ENCODE peak calls at places on chromosomes 12 and 14, in seven cellular contexts. L is IMR-90, C is tibial artery, X is left lung, P is left ventricle myocardium inferior, Y is ovary, I is pancreas. R is an unnamed sample. For H3K4me1, the result is how much of the 10 kb centered on the place peaks cover.

GRCh38 chr12:104801427-104801826 is 156.7 kb downstream of the SLC41A2 start:
- DNase-seq in P (no peak), X (no peak), I (no peak), C (no peak), Y (no peak), L (no peak), R (no peak)

GRCh38 chr12:131710464-131711457 is at the start of gene SFSWAP:
- DNase-seq in L (peak), Y (peak), X (peak), P (peak), I (peak), C (peak), R (peak)

GRCh38 chr14:30333934-30334333 is 225.0 kb upstream of the G2E3 start:
- DNase-seq in C (no peak), P (no peak), I (no peak), Y (no peak), L (peak), X (no peak), R (no peak)

GRCh38 chr14:78355109-78355508 is 184.9 kb downstream of the NRXN3 start:
- DNase-seq in Y (no peak), I (no peak), P (no peak), L (no peak), C (no peak), X (no peak), R (no peak)

GRCh38 chr14:30998100-30998706 is 27.2 kb upstream of the AP4S1 start:
- DNase-seq in Y (no peak), X (no peak), I (no peak), L (no peak), C (no peak), P (no peak), R (no peak)

GRCh38 chr14:102295301-102295700 is 9.7 kb downstream of the MOK start:
- DNase-seq in Y (no peak), C (no peak), L (peak), X (no peak), P (no peak), I (no peak), R (no peak)

GRCh38 chr14:26008290-26008689 is 589.5 kb downstream of the NOVA1 start:
- DNase-seq in C (no peak), P (no peak), L (no peak), X (no peak), Y (no peak), I (no peak), R (no peak)

GRCh38 chr12:57216014-57216891 is at the start of gene NXPH4:
- DNase-seq in X (no peak), P (peak), I (peak), C (peak), L (no peak), Y (peak), R (no peak)

GRCh38 chr12:103043531-103044445 is 86.3 kb downstream of the ASCL1 start:
- DNase-seq in I (no peak), L (no peak), Y (no peak), X (no peak), C (no peak), P (no peak), R (no peak)

GRCh38 chr12:26134540-26134939 is 9.7 kb upstream of the BHLHE41 start:
- DNase-seq in Y (no peak), L (no peak), I (no peak), C (no peak), X (no peak), P (no peak), R (no peak)

GRCh38 chr14:75401356-75401755 is 26.5 kb upstream of the JDP2 start:
- DNase-seq in P (peak), I (no peak), L (peak), Y (peak), X (no peak), C (peak), R (no peak)

GRCh38 chr14:33363687-33364086 is 425.0 kb downstream of the NPAS3 start:
- DNase-seq in Y (no peak), L (no peak), C (no peak), P (no peak), X (no peak), I (no peak), R (no peak)

GRCh38 chr14:64659366-64659765 is 44.9 kb upstream of the PLEKHG3 start:
- DNase-seq in X (no peak), Y (no peak), I (no peak), L (no peak), P (no peak), C (no peak), R (no peak)

GRCh38 chr14:93970967-93971634 is 5.3 kb downstream of the ASB2 start:
- DNase-seq in L (peak), I (no peak), P (no peak), X (no peak), C (no peak), Y (no peak), R (peak)

GRCh38 chr12:49664591-49665146 is 41.3 kb downstream of the PRPF40B start:
- DNase-seq in L (no peak), X (no peak), Y (no peak), P (no peak), I (no peak), C (no peak), R (no peak)

GRCh38 chr12:57899010-57899662 is 42.2 kb upstream of the ATP23 start:
- DNase-seq in Y (peak), C (peak), P (peak), I (no peak), L (peak), X (peak), R (no peak)

GRCh38 chr12:113049976-113050742 is 6.4 kb upstream of the DTX1 start:
- DNase-seq in X (no peak), P (no peak), L (no peak), Y (no peak), I (no peak), C (no peak), R (no peak)

GRCh38 chr14:68523994-68524725 is 268.7 kb downstream of the ZFP36L1 start:
- DNase-seq in C (no peak), Y (no peak), L (no peak), P (no peak), I (peak), X (no peak), R (no peak)

GRCh38 chr14:63454863-63455622 is 88.1 kb downstream of the PPP2R5E start:
- DNase-seq in P (no peak), I (peak), L (peak), X (no peak), Y (no peak), C (no peak), R (no peak)

GRCh38 chr12:118061876-118062791 is 1.2 kb upstream of the WSB2 start:
- DNase-seq in C (peak), X (peak), L (peak), P (peak), Y (peak), I (peak), R (peak)

GRCh38 chr12:74539765-74540526 is 2.3 kb downstream of the ATXN7L3B start:
- DNase-seq in L (no peak), I (no peak), C (no peak), X (no peak), Y (no peak), P (no peak), R (no peak)

GRCh38 chr12:117968826-117969659 is at the start of gene KSR2:
- DNase-seq in Y (peak), P (no peak), L (no peak), I (peak), C (no peak), X (peak), R (peak)

GRCh38 chr12:101713930-101714329 is 16.5 kb downstream of the CHPT1 start:
- DNase-seq in P (no peak), C (no peak), I (no peak), L (no peak), Y (no peak), X (no peak), R (no peak)
- H3K4me1 ChIP-seq in P (under half), C (under half), I (under half), L (under half), Y (under half), X (under half), R (under half)

DNA sequence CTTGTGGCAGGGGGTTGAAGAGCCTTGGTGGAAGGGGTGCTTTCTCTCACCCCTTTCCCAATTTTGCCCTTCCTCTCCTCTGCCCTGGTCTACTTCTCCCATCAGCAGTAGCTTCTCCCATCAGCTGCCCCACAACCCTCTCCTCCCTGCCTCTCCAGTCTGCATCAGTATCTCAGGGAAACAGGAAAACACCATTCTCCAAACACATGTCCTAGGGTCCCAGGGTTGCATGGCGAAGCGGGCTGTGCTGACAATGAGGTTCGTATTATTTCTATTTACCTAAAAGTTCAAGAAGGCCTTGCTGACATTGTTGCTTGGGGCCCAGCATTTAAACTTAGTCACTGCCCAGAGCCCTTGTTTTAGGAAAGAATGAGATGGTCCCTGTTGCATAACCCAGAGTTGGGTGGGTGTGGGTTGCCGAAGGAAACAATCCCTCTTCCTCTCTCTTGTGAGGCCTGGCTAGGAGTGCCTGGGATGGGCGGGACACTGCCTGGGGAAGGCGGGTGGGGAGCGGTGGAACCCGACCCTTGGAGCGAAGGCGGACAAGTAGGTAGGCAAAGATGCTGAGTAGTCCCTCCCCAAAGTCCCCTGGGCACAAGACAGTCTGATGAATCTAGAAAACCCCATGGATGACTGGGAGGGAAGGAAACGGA is 1.3 kb upstream of the IGFBP6 start:
- DNase-seq in Y (peak), I (no peak), X (peak), L (peak), P (peak), C (peak), R (no peak)
- H3K4me3 ChIP-seq in Y (peak), I (no peak), X (peak), L (no peak), P (peak), C (peak), R (peak)

DNA sequence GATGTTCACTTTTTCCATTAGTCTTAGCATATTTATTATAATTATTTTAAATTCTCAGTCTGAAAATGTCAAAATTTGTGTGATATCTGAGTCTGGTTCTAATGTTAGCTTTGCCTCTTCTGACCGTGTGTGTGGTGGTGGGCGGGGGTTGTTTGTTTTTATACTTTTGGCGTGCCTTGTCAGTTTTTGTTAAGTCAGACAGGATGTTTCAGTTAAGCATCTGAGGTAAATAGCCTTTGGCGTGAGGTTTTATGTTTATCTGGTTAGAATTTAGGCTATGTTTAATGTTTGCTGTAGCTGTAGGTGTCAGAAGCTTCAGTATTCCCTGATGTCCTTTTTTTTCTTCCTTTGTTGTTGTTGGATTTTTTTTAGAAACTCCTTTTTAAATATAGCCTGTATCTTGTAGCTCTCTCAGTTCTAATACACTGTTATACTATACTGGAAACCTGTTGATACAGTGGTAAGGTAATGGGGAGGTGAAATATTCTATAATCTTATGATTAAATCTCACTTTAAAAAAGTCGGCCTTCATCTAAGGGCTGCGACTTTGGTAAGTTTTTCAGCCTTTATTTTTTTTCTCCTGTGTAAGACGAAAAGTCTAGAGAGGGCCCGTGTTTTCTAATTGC is 111.6 kb downstream of the SCAF11 start:
- DNase-seq in I (no peak), X (no peak), C (no peak), P (no peak), Y (no peak), L (peak), R (no peak)
- H3K27ac ChIP-seq in I (no peak), X (no peak), C (no peak), P (peak), Y (no peak), L (no peak), R (peak)

GRCh38 chr14:91380116-91380515 is 37.5 kb downstream of the CCDC88C start:
- DNase-seq in L (no peak), Y (no peak), P (no peak), C (no peak), X (no peak), I (no peak), R (no peak)

GRCh38 chr14:91382712-91383111 is 34.9 kb downstream of the CCDC88C start:
- DNase-seq in L (no peak), I (no peak), C (no peak), Y (no peak), X (no peak), P (no peak), R (no peak)

GRCh38 chr14:91378945-91379932 is 38.4 kb downstream of the CCDC88C start:
- DNase-seq in I (no peak), L (no peak), Y (no peak), C (no peak), X (no peak), P (no peak), R (no peak)

GRCh38 chr14:91381801-91382670 is 35.6 kb downstream of the CCDC88C start:
- DNase-seq in X (no peak), L (no peak), Y (no peak), P (no peak), I (no peak), C (no peak), R (no peak)

GRCh38 chr14:91380610-91381371 is 36.8 kb downstream of the CCDC88C start:
- DNase-seq in P (peak), X (no peak), I (no peak), L (no peak), Y (no peak), C (no peak), R (peak)
- H3K4me1 ChIP-seq in P (under half), X (half or more), I (under half), L (under half), Y (under half), C (under half), R (half or more)

GRCh38 chr14:50533806-50534205 is 1.4 kb upstream of the MAP4K5 start:
- DNase-seq in C (no peak), P (no peak), I (no peak), L (peak), Y (no peak), X (no peak), R (no peak)
- H3K4me3 ChIP-seq in C (no peak), P (no peak), I (no peak), L (no peak), Y (no peak), X (no peak), R (no peak)

DNA sequence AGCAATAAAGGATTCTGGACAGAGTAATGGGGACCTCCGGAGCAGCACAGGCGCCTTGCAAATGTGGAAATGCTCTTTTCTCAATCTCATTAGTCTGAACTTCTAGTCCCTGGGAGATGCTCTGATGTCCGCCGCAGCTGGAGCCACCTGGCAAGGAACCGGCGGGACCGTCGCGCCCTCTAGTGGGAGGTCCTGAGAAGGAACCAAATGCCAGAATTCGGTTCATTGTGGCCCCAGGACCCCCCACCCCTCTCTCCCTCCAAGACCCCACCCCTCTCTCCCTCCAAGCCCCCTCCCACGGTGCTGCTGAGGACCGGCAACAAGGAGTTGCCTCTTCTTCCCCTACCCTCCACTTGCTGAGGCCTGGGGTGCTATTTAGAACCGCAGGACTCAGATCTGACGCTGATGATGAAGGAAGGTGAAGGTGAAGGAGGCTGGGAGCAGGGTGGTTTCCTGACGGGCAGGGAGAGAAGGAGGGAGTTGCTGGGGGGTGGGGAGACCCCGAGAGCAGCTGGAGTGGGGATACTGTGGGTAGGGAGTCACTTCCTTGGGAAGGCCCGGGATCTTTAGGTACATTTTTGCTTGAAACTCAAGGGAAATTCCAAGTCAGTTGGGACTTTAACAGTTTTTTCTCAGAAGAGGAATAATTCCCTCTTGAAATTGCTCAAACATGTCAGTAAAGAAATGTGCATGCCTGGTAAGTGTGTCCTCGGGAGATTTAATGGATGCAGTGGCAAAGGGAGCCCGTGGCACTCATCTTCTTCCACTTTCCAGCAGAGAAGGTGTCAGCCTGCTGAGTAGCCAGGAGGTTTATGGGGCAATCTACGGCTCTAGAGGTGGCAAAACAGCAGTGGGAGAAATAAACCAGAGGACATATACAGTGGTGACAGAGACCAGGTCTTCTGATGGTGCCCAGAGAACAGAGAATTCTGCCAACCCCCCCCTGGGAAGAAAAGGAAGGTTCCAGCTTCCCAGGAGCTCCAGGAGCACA is 42.6 kb downstream of the SMIM41 start:
- DNase-seq in C (no peak), Y (peak), L (peak), X (no peak), P (peak), I (peak), R (peak)
- H3K27ac ChIP-seq in C (no peak), Y (no peak), L (no peak), X (no peak), P (no peak), I (no peak), R (no peak)

GRCh38 chr12:124605150-124605549 is 37.7 kb upstream of the NCOR2 start:
- DNase-seq in P (no peak), X (no peak), Y (no peak), I (no peak), L (no peak), C (no peak), R (no peak)
- H3K4me1 ChIP-seq in P (under half), X (under half), Y (under half), I (under half), L (under half), C (under half), R (under half)

GRCh38 chr14:105364100-105364708 is 34.1 kb upstream of the TEX22 start:
- DNase-seq in X (no peak), Y (peak), C (no peak), L (peak), I (no peak), P (peak), R (peak)
- H3K4me3 ChIP-seq in X (no peak), Y (no peak), C (peak), L (peak), I (no peak), P (peak), R (no peak)